ENCODE peak calls at places on chromosomes 13 and 19, in four cellular contexts. J is left colon; S is stimulated activated CD4-positive, alpha-beta T cell treated with anti-CD3 and anti-CD28 coated beads, Interleukin-2, amount 100 ng/mL, for 24 hours; P is adrenal gland. I is an unnamed sample.

GRCh38 chr19:7509625-7510024 is 6.3 kb upstream of the ZNF358 start:
- DNase-seq in J (no peak), S (no peak), P (no peak), I (no peak)

GRCh38 chr19:10290876-10291553 is 1.3 kb downstream of the ICAM5 start:
- DNase-seq in J (peak), P (no peak), S (peak), I (peak)

GRCh38 chr19:35484637-35485036 is 5.6 kb downstream of the KRTDAP start:
- DNase-seq in P (no peak), S (peak), J (no peak), I (no peak)

GRCh38 chr13:99758465-99759162 is 213.0 kb downstream of the ZIC5 start:
- DNase-seq in S (no peak), J (no peak), P (no peak), I (no peak)

GRCh38 chr13:64332048-64332447 is 2898.1 kb downstream of the PCDH9 start:
- DNase-seq in P (no peak), S (no peak), J (no peak), I (no peak)

GRCh38 chr13:47588676-47589075 is 412.4 kb downstream of the SUCLA2 start:
- DNase-seq in S (no peak), P (no peak), J (no peak), I (no peak)

GRCh38 chr13:96661612-96662011 is 332.7 kb downstream of the OXGR1 start:
- DNase-seq in J (no peak), S (no peak), P (no peak), I (no peak)

GRCh38 chr19:55431183-55431582 is 11.9 kb downstream of the SHISA7 start:
- DNase-seq in J (no peak), S (no peak), P (no peak), I (no peak)

GRCh38 chr19:54473983-54474382 is 887 bp upstream of the CDC42EP5 start:
- DNase-seq in J (no peak), S (no peak), P (no peak), I (no peak)

GRCh38 chr19:45211751-45212381 is 33.3 kb downstream of the BLOC1S3 start:
- DNase-seq in J (no peak), P (peak), S (no peak), I (peak)

GRCh38 chr19:2475018-2475701 is 767 bp upstream of the GADD45B start:
- DNase-seq in P (peak), S (peak), J (peak), I (peak)

GRCh38 chr19:53532362-53532761 is 5.6 kb upstream of the ZNF331 start:
- DNase-seq in J (no peak), P (no peak), S (no peak), I (no peak)

I was measured in stomach.